ENCODE peak calls at places on chromosomes 16 and 17, in five cellular contexts. C, T, B, H and Z are unnamed samples.

GRCh38 chr16:23025692-23026305 is 123.5 kb downstream of the USP31 start:
- DNase-seq in C (no peak), T (no peak), B (no peak), H (no peak), Z (no peak)

GRCh38 chr16:67892899-67893790 is at the start of gene PSKH1:
- DNase-seq in C (peak), T (peak), B (peak), H (peak), Z (peak)

GRCh38 chr17:58089111-58089510 is 5.9 kb downstream of the DYNLL2 start:
- DNase-seq in C (no peak), T (no peak), B (no peak), H (no peak), Z (no peak)

GRCh38 chr16:59021751-59022150 is 287.6 kb upstream of the GOT2 start:
- DNase-seq in C (no peak), T (peak), B (no peak), H (no peak), Z (no peak)

GRCh38 chr17:39138416-39139136 is 12.9 kb downstream of the PLXDC1 start:
- DNase-seq in C (no peak), T (no peak), B (no peak), H (no peak), Z (no peak)

GRCh38 chr16:89557230-89557935 is 3.1 kb upstream of the RPL13 start:
- DNase-seq in C (peak), T (peak), B (peak), H (peak), Z (peak)

GRCh38 chr17:32516450-32516849 is 29.7 kb downstream of the CDK5R1 start:
- DNase-seq in C (no peak), T (no peak), B (no peak), H (no peak), Z (no peak)

GRCh38 chr16:38941-39892 is 14.2 kb downstream of the POLR3K start:
- DNase-seq in C (no peak), T (no peak), B (no peak), H (peak), Z (no peak)

GRCh38 chr16:55035037-55035436 is 104.4 kb downstream of the IRX5 start:
- DNase-seq in C (no peak), T (peak), B (no peak), H (peak), Z (no peak)

GRCh38 chr16:68230176-68230571 is 5.8 kb downstream of the ESRP2 start:
- DNase-seq in C (no peak), T (no peak), B (no peak), H (no peak), Z (no peak)

GRCh38 chr17:72467841-72468653 is 347.2 kb downstream of the SOX9 start:
- DNase-seq in C (peak), T (no peak), B (no peak), H (no peak), Z (no peak)